ENCODE peak calls at places on chromosomes 1 and 21, in five cellular contexts. One of them, this sample, is unnamed.

GRCh38 chr1:206754011-206754410 is 16.6 kb upstream of the IL19 start:
- ATAC-seq in HepG2: no peak
- ATAC-seq in K562: no peak
- ATAC-seq in upper lobe of left lung: no peak
- ATAC-seq in A549: no peak
- ATAC-seq in this sample: no peak

GRCh38 chr1:59556802-59557548 is 257.8 kb upstream of the HOOK1 start:
- ATAC-seq in HepG2: peak; percentile 95
- ATAC-seq in upper lobe of left lung: no peak
- ATAC-seq in A549: no peak
- ATAC-seq in K562: no peak
- ATAC-seq in this sample: no peak

GRCh38 chr1:162305969-162306368 is 70.7 kb downstream of the SPATA46 start:
- ATAC-seq in K562: no peak
- ATAC-seq in A549: no peak
- ATAC-seq in HepG2: peak; percentile 71
- ATAC-seq in upper lobe of left lung: no peak
- ATAC-seq in this sample: no peak

GRCh38 chr1:76012341-76013208 is 62.0 kb upstream of the ST6GALNAC3 start:
- ATAC-seq in K562: no peak
- ATAC-seq in A549: no peak
- ATAC-seq in upper lobe of left lung: no peak
- ATAC-seq in HepG2: no peak
- ATAC-seq in this sample: no peak

GRCh38 chr1:58881471-58881994 is 97.7 kb upstream of the JUN start:
- ATAC-seq in HepG2: peak; percentile 64
- ATAC-seq in A549: peak; percentile 88
- ATAC-seq in upper lobe of left lung: no peak
- ATAC-seq in K562: peak; percentile 79
- ATAC-seq in this sample: peak; percentile 76

GRCh38 chr1:164631751-164632150 is 72.8 kb downstream of the PBX1 start:
- ATAC-seq in HepG2: no peak
- ATAC-seq in K562: no peak
- ATAC-seq in A549: no peak
- ATAC-seq in upper lobe of left lung: no peak
- ATAC-seq in this sample: no peak

GRCh38 chr1:171912509-171913185 is 71.3 kb downstream of the DNM3 start:
- ATAC-seq in upper lobe of left lung: no peak
- ATAC-seq in K562: no peak
- ATAC-seq in HepG2: no peak
- ATAC-seq in A549: peak; percentile 62
- ATAC-seq in this sample: no peak

GRCh38 chr1:21855257-21856096 is 43.4 kb downstream of the LDLRAD2 start:
- ATAC-seq in upper lobe of left lung: no peak
- ATAC-seq in K562: peak; percentile 32
- ATAC-seq in HepG2: peak; percentile 50
- ATAC-seq in A549: peak; percentile 52
- ATAC-seq in this sample: no peak

GRCh38 chr1:32871364-32872188 is 864 bp upstream of the FNDC5 start:
- ATAC-seq in K562: peak; percentile 47
- ATAC-seq in A549: peak; percentile 58
- ATAC-seq in HepG2: peak; percentile 15
- ATAC-seq in upper lobe of left lung: no peak
- ATAC-seq in this sample: peak; percentile 43

GRCh38 chr21:18245493-18245967 is 897 bp downstream of the CHODL start:
- ATAC-seq in upper lobe of left lung: no peak
- ATAC-seq in K562: no peak
- ATAC-seq in HepG2: peak; percentile 90
- ATAC-seq in A549: no peak
- ATAC-seq in this sample: peak; percentile 34

GRCh38 chr1:17605582-17606344 is 66.3 kb downstream of the ARHGEF10L start:
- ATAC-seq in HepG2: no peak
- ATAC-seq in upper lobe of left lung: no peak
- ATAC-seq in K562: no peak
- ATAC-seq in A549: no peak
- ATAC-seq in this sample: peak; percentile 25
- H3K4me1 ChIP-seq in HepG2: peaks cover 25% of the 10 kb centered on the region
- H3K4me1 ChIP-seq in upper lobe of left lung: no peaks in the 10 kb centered on the region
- H3K4me1 ChIP-seq in K562: no peaks in the 10 kb centered on the region
- H3K4me1 ChIP-seq in A549: no peaks in the 10 kb centered on the region
- H3K4me1 ChIP-seq in this sample: peaks cover 69% of the 10 kb centered on the region

DNA sequence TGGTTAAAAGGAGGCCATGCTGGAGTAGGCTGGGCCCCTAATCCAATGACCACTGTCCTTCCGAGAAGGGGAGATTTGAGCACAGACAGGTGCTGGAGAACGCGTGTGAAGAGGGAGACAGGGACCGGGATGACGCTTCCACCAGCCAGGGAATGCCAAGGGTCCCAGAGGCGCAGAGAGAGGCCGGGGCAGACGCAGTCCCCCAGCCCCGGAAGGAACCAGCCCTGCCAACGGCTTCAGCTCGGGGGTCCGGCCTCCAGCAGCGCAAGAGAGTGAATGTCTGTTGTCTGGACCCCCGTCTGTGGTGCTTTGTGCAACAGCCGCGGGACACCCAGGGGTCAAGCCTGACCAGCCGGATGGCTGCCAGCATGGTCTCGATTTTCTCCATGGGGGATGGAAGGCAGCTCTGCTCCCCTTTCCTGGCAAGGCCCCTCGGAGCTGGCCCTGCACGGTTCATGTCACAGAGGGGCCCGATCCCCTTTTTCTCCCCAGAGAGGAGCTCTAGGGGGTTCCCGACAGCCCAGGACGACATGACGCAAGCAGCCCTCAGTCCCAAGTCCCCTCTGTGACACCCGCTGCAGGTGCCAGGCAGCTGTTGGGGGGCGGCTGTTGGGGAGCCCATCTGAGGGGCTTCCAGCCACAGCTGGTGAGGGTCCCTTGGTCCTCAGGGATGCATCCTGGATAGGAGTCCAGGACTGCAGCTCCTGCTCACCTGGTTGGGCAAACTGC is 73.5 kb downstream of the SIK1 start:
- ATAC-seq in upper lobe of left lung: no peak
- ATAC-seq in K562: no peak
- ATAC-seq in HepG2: no peak
- ATAC-seq in A549: no peak
- ATAC-seq in this sample: no peak
- TF ChIP-seq POLR2A in upper lobe of left lung: no peak
- TF ChIP-seq POLR2A in K562: no peak
- TF ChIP-seq POLR2A in HepG2: no peak
- TF ChIP-seq POLR2A in A549: no peak
- TF ChIP-seq POLR2A in this sample: no peak

GRCh38 chr21:37365657-37366487 is 701 bp upstream of the DYRK1A start:
- ATAC-seq in upper lobe of left lung: peak; percentile 66
- ATAC-seq in HepG2: peak; percentile 82
- ATAC-seq in K562: peak; percentile 24
- ATAC-seq in A549: peak; percentile 69
- ATAC-seq in this sample: peak; percentile 64
- TF ChIP-seq EP300 in upper lobe of left lung: no peak
- TF ChIP-seq EP300 in HepG2: no peak
- TF ChIP-seq EP300 in K562: no peak
- TF ChIP-seq EP300 in A549: no peak
- TF ChIP-seq EP300 in this sample: no peak

GRCh38 chr1:3072178-3072947 is 3.4 kb downstream of the PRDM16 start:
- ATAC-seq in HepG2: no peak
- ATAC-seq in A549: no peak
- ATAC-seq in K562: no peak
- ATAC-seq in upper lobe of left lung: peak; percentile 9
- ATAC-seq in this sample: no peak

GRCh38 chr1:3071507-3072177 is 2.6 kb downstream of the PRDM16 start:
- ATAC-seq in A549: no peak
- ATAC-seq in K562: no peak
- ATAC-seq in upper lobe of left lung: no peak
- ATAC-seq in HepG2: peak; percentile 12
- ATAC-seq in this sample: no peak

GRCh38 chr1:3073520-3074296 is 4.7 kb downstream of the PRDM16 start:
- ATAC-seq in A549: no peak
- ATAC-seq in K562: no peak
- ATAC-seq in upper lobe of left lung: no peak
- ATAC-seq in HepG2: no peak
- ATAC-seq in this sample: no peak

GRCh38 chr1:3074297-3074741 is 5.3 kb downstream of the PRDM16 start:
- ATAC-seq in A549: no peak
- ATAC-seq in HepG2: no peak
- ATAC-seq in upper lobe of left lung: peak; percentile 12
- ATAC-seq in K562: no peak
- ATAC-seq in this sample: no peak

GRCh38 chr1:3072948-3073519 is 4.0 kb downstream of the PRDM16 start:
- ATAC-seq in A549: no peak
- ATAC-seq in upper lobe of left lung: no peak
- ATAC-seq in K562: no peak
- ATAC-seq in HepG2: no peak
- ATAC-seq in this sample: no peak
- H3K4me1 ChIP-seq in A549: no peaks in the 10 kb centered on the region
- H3K4me1 ChIP-seq in upper lobe of left lung: peaks cover 17% of the 10 kb centered on the region
- H3K4me1 ChIP-seq in K562: no peaks in the 10 kb centered on the region
- H3K4me1 ChIP-seq in HepG2: peaks cover 20% of the 10 kb centered on the region
- H3K4me1 ChIP-seq in this sample: peaks cover 48% of the 10 kb centered on the region

DNA sequence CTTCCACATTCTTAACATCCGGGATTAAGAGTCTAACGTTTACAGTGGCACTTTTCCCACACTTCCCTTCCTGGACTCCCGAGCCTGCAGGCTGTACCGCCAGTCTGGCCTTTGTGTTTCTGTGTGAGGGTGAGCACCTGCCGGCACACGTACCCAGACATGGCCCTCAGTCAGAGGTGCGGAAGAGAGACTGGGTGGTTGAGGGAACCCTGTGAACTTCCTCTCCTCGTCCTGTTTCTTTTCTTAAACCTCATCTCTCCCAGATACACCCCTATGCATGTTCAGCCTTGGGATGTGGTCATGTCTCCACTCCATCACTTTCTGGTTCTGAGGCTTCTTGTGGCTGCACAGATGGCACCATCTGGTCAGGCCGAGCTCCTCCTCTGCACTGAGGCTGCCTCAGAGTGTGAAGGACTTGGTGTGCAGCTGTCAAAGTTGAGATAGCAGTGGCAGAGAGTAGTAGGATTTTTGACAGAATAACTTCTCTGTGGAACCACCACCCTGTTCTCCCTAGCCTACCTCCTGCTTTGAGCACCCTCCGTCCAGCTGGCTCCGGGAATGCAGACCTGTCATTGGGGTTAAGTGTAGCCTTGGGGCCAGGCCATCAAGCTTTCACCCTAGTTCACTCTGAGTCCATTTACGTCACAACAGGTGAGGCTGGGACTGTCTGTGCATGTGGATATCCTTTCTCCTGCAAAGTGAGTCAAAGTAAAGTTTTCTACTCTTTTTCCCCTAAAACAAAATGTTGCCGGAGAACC is 31.4 kb downstream of the VASH2 start:
- ATAC-seq in A549: no peak
- ATAC-seq in HepG2: peak; percentile 24
- ATAC-seq in upper lobe of left lung: peak; percentile 3
- ATAC-seq in K562: no peak
- ATAC-seq in this sample: no peak
- TF ChIP-seq POLR2A in A549: no peak
- TF ChIP-seq POLR2A in HepG2: no peak
- TF ChIP-seq POLR2A in upper lobe of left lung: no peak
- TF ChIP-seq POLR2A in K562: no peak
- TF ChIP-seq POLR2A in this sample: no peak

GRCh38 chr1:201676651-201677050 is 137.7 kb downstream of the NAV1 start:
- ATAC-seq in upper lobe of left lung: no peak
- ATAC-seq in A549: no peak
- ATAC-seq in K562: no peak
- ATAC-seq in HepG2: no peak
- ATAC-seq in this sample: no peak
- TF ChIP-seq EP300 in upper lobe of left lung: no peak
- TF ChIP-seq EP300 in A549: no peak
- TF ChIP-seq EP300 in K562: no peak
- TF ChIP-seq EP300 in HepG2: no peak
- TF ChIP-seq EP300 in this sample: no peak

GRCh38 chr1:65564493-65564892 is 144.0 kb downstream of the LEPR start:
- ATAC-seq in A549: no peak
- ATAC-seq in upper lobe of left lung: no peak
- ATAC-seq in K562: no peak
- ATAC-seq in HepG2: no peak
- ATAC-seq in this sample: no peak
- H3K4me1 ChIP-seq in A549: no peaks in the 10 kb centered on the region
- H3K4me1 ChIP-seq in upper lobe of left lung: no peaks in the 10 kb centered on the region
- H3K4me1 ChIP-seq in K562: no peaks in the 10 kb centered on the region
- H3K4me1 ChIP-seq in HepG2: no peaks in the 10 kb centered on the region
- H3K4me1 ChIP-seq in this sample: no peaks in the 10 kb centered on the region

GRCh38 chr1:52033190-52034049 is at the start of gene KTI12:
- ATAC-seq in upper lobe of left lung: peak; percentile 94
- ATAC-seq in A549: peak; percentile 95
- ATAC-seq in K562: peak; percentile 93
- ATAC-seq in HepG2: peak; percentile 87
- ATAC-seq in this sample: peak; percentile 92
- TF ChIP-seq POLR2A in upper lobe of left lung: peak; percentile 74
- TF ChIP-seq POLR2A in A549: peak; percentile 71
- TF ChIP-seq POLR2A in K562: peak; percentile 96
- TF ChIP-seq POLR2A in HepG2: peak; percentile 77
- TF ChIP-seq POLR2A in this sample: peak; percentile 52

This sample was measured in gastroesophageal sphincter.